ENCODE peak calls at places on chromosomes 5 and 9, in four cellular contexts. W is breast epithelium, V is RWPE1, A is GM23338. M is an unnamed sample.
A peak's percentile ranks its signal among the peaks of the same experiment; 100 is the strongest.

GRCh38 chr5:140220032-140220697 is 45.2 kb downstream of the CYSTM1 start:
- DNase-seq in V (peak; percentile 34), W (no peak), A (no peak), M (no peak)

GRCh38 chr9:27750571-27750970 is 177.3 kb upstream of the C9orf72 start:
- DNase-seq in V (no peak), W (no peak), A (no peak), M (no peak)

GRCh38 chr5:113340537-113340936 is 94.3 kb downstream of the TSSK1B start:
- DNase-seq in W (no peak), A (peak; percentile 46), V (no peak), M (no peak)

GRCh38 chr5:179148703-179149170 is 88.6 kb downstream of the ZNF354C start:
- DNase-seq in V (no peak), W (no peak), A (no peak), M (no peak)

GRCh38 chr5:126808619-126809018 is 31.7 kb downstream of the LMNB1 start:
- DNase-seq in V (peak; percentile 33), A (peak; percentile 35), W (no peak), M (no peak)

GRCh38 chr9:113879906-113880305 is 3.8 kb downstream of the ZNF618 start:
- DNase-seq in A (no peak), W (no peak), V (no peak), M (no peak)

GRCh38 chr9:92589918-92590317 is 54.1 kb upstream of the ECM2 start:
- DNase-seq in W (no peak), V (no peak), A (peak; percentile 31), M (no peak)

GRCh38 chr9:72812622-72813111 is 140.2 kb downstream of the ALDH1A1 start:
- DNase-seq in V (no peak), A (no peak), W (no peak), M (no peak)

GRCh38 chr5:89232139-89232603 is 349.2 kb upstream of the MEF2C start:
- DNase-seq in A (no peak), W (no peak), V (no peak), M (no peak)

GRCh38 chr9:93642961-93643360 is 66.6 kb downstream of the PHF2 start:
- DNase-seq in A (no peak), W (no peak), V (peak; percentile 19), M (no peak)

GRCh38 chr5:130549884-130550552 is 615.0 kb downstream of the HINT1 start:
- DNase-seq in A (no peak), W (no peak), V (peak; percentile 61), M (no peak)

GRCh38 chr9:107740088-107740980 is 250.8 kb upstream of the KLF4 start:
- DNase-seq in A (no peak), V (no peak), W (no peak), M (peak; percentile 25)

GRCh38 chr9:38274746-38275250 is 117.7 kb upstream of the ALDH1B1 start:
- DNase-seq in W (no peak), V (no peak), A (no peak), M (no peak)

GRCh38 chr9:135857843-135858242 is 49.5 kb downstream of the CAMSAP1 start:
- DNase-seq in V (no peak), A (no peak), W (no peak), M (no peak)

GRCh38 chr9:109417054-109417453 is 81.1 kb downstream of the PTPN3 start:
- DNase-seq in V (no peak), W (no peak), A (no peak), M (no peak)

GRCh38 chr5:65035212-65036206 is 266.8 kb downstream of the CWC27 start:
- DNase-seq in V (peak; percentile 97), A (peak; percentile 95), W (peak; percentile 87), M (peak; percentile 72)

GRCh38 chr5:138918680-138919079 is 43.5 kb upstream of the LRRTM2 start:
- DNase-seq in A (no peak), W (no peak), V (no peak), M (no peak)

GRCh38 chr9:133857639-133858038 is 119.5 kb upstream of the SARDH start:
- DNase-seq in W (no peak), V (no peak), A (no peak), M (no peak)

GRCh38 chr5:160269017-160269416 is 39.7 kb downstream of the FABP6 start:
- DNase-seq in W (peak; percentile 77), A (no peak), V (peak; percentile 53), M (peak; percentile 47)

GRCh38 chr5:148746826-148747535 is 79.4 kb upstream of the ADRB2 start:
- DNase-seq in W (no peak), A (no peak), V (no peak), M (no peak)

GRCh38 chr9:18638448-18639249 is 164.7 kb downstream of the ADAMTSL1 start:
- DNase-seq in W (no peak), A (no peak), V (no peak), M (no peak)

GRCh38 chr5:66356011-66356565 is 212.0 kb downstream of the SREK1 start:
- DNase-seq in W (no peak), A (no peak), V (peak; percentile 25), M (no peak)

GRCh38 chr9:117377046-117377445 is 37.8 kb downstream of the ASTN2 start:
- DNase-seq in V (no peak), W (no peak), A (peak; percentile 56), M (no peak)

GRCh38 chr5:145500712-145501111 is 334.4 kb downstream of the PRELID2 start:
- DNase-seq in W (no peak), A (no peak), V (no peak), M (no peak)

GRCh38 chr9:129601082-129601674 is 19.7 kb downstream of the C9orf50 start:
- DNase-seq in W (no peak), A (no peak), V (no peak), M (no peak)

GRCh38 chr9:125617087-125617486 is 89.9 kb downstream of the MAPKAP1 start:
- DNase-seq in A (no peak), W (no peak), V (no peak), M (no peak)

GRCh38 chr9:5698810-5699556 is 70.1 kb downstream of the RIC1 start:
- DNase-seq in W (no peak), V (no peak), A (no peak), M (no peak)

GRCh38 chr9:123725389-123725788 is 204.5 kb downstream of the DENND1A start:
- DNase-seq in W (no peak), V (no peak), A (peak; percentile 26), M (peak; percentile 24)

GRCh38 chr9:123723135-123723875 is 206.6 kb downstream of the DENND1A start:
- DNase-seq in W (no peak), A (no peak), V (no peak), M (no peak)

GRCh38 chr9:123722378-123722777 is 207.5 kb downstream of the DENND1A start:
- DNase-seq in W (no peak), V (no peak), A (no peak), M (no peak)

GRCh38 chr9:123727332-123727731 is 202.6 kb downstream of the DENND1A start:
- DNase-seq in A (no peak), V (no peak), W (no peak), M (no peak)

DNA sequence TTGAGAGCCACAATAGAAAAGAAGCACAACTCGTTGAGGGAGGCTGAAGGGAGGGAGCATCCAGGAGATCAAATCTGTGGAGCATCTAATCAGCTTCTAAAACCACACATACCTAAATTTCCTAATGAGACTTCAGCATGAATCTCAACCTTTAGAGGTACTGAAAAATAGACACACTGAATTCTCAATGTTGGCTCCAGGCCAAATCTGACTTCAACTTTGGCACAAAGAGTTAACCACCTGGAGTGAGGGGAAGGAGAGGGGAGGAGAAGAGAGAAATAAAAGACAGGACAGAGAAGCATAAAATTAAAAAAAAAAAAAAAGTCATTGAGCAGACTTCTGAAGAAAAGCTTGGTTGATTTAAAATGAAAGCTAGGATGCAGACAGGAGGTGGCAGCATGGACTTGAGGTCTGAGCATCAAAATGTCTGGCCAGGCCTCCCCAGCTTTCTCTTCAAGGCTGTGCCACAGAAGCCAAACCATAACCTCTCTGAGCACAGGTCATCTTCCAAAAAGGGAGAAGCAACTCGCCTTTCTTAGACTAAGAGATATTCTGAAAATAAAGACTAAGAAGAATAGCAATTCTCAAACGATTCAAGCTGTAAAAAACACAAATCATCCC is 205.6 kb downstream of the DENND1A start:
- DNase-seq in W (no peak), V (no peak), A (peak; percentile 13), M (no peak)
- H3K27ac ChIP-seq in W (no peak overlapping the region), V (no peak overlapping the region), A (no peak overlapping the region), M (no peak overlapping the region)

GRCh38 chr5:173455599-173455957 is 127.4 kb upstream of the STC2 start:
- DNase-seq in V (no peak), W (no peak), A (no peak), M (no peak)

GRCh38 chr5:173457482-173457881 is 129.3 kb upstream of the STC2 start:
- DNase-seq in W (no peak), A (no peak), V (no peak), M (no peak)

GRCh38 chr5:173456751-173457171 is 128.5 kb upstream of the STC2 start:
- DNase-seq in A (no peak), V (no peak), W (no peak), M (no peak)

GRCh38 chr5:173458819-173459218 is 130.6 kb upstream of the STC2 start:
- DNase-seq in V (no peak), A (no peak), W (no peak), M (no peak)

DNA sequence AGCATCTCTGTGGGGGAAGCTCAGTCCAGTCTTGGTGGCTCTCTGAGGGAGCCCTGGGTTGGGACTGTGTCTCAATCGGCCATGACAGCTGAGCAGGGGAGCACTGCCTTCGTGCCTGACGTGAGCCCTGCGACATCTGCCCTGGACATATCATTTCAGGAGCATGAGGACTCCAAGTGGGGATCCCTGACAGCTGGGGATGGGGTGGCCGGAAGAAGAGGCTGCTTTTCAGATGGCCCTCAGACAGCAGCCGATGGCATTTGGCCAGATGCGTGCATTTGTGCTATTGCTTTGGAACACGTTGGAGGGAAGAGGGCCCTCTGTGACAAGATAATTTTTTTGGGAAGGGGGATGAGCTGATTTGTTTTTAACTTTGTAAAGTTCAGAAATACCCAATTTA is 131.0 kb upstream of the STC2 start:
- DNase-seq in V (no peak), W (no peak), A (no peak), M (no peak)
- H3K27ac ChIP-seq in V (peak overlapping the region; percentile 48), W (no peak overlapping the region), A (no peak overlapping the region), M (no peak overlapping the region)

GRCh38 chr5:481347-481746 is 38.4 kb downstream of the EXOC3 start:
- DNase-seq in A (no peak), W (no peak), V (no peak), M (no peak)

GRCh38 chr5:483434-484184 is 40.6 kb downstream of the EXOC3 start:
- DNase-seq in W (no peak), A (no peak), V (no peak), M (no peak)

GRCh38 chr5:482506-482905 is 39.5 kb downstream of the EXOC3 start:
- DNase-seq in A (no peak), W (no peak), V (no peak), M (no peak)

GRCh38 chr5:483011-483410 is 40.0 kb downstream of the EXOC3 start:
- DNase-seq in V (no peak), A (no peak), W (no peak), M (no peak)

GRCh38 chr5:482021-482420 is 39.0 kb downstream of the EXOC3 start:
- DNase-seq in V (no peak), A (no peak), W (no peak), M (no peak)
- H3K27ac ChIP-seq in V (no peak overlapping the region), A (no peak overlapping the region), W (no peak overlapping the region), M (no peak overlapping the region)

GRCh38 chr9:100106616-100107015 is 7.6 kb downstream of the INVS start:
- DNase-seq in V (no peak), A (no peak), W (no peak), M (no peak)
- H3K27ac ChIP-seq in V (no peak overlapping the region), A (no peak overlapping the region), W (no peak overlapping the region), M (no peak overlapping the region)